ENCODE peak calls at places on chromosomes 2 and 18, in nine cellular contexts. One of them, this sample, is unnamed.

GRCh38 chr2:118669639-118670038 is 177.8 kb downstream of the EN1 start:
- DNase-seq in stromal cell of bone marrow: no peak
- DNase-seq in BJ: no peak
- DNase-seq in kidney glomerular epithelial cell: no peak
- DNase-seq in activated CD4-positive, alpha-beta T cell treated with anti-CD3 and anti-CD28 coated beads for 24 hours: no peak
- DNase-seq in NCI-H510A: no peak
- DNase-seq in Calu3: no peak
- DNase-seq in astrocyte: no peak
- DNase-seq in HTR-8/SVneo: no peak
- DNase-seq in this sample: no peak

GRCh38 chr2:239737144-239737463 is 288.0 kb downstream of the NDUFA10 start:
- DNase-seq in astrocyte: no peak
- DNase-seq in Calu3: no peak
- DNase-seq in kidney glomerular epithelial cell: no peak
- DNase-seq in NCI-H510A: no peak
- DNase-seq in HTR-8/SVneo: no peak
- DNase-seq in BJ: no peak
- DNase-seq in activated CD4-positive, alpha-beta T cell treated with anti-CD3 and anti-CD28 coated beads for 24 hours: no peak
- DNase-seq in stromal cell of bone marrow: no peak
- DNase-seq in this sample: no peak

GRCh38 chr2:215301994-215302393 is 9.9 kb upstream of the ATIC start:
- DNase-seq in NCI-H510A: no peak
- DNase-seq in BJ: no peak
- DNase-seq in activated CD4-positive, alpha-beta T cell treated with anti-CD3 and anti-CD28 coated beads for 24 hours: no peak
- DNase-seq in Calu3: no peak
- DNase-seq in kidney glomerular epithelial cell: no peak
- DNase-seq in stromal cell of bone marrow: no peak
- DNase-seq in astrocyte: no peak
- DNase-seq in HTR-8/SVneo: no peak
- DNase-seq in this sample: no peak

GRCh38 chr2:43482974-43483373 is 112.9 kb downstream of the THADA start:
- DNase-seq in Calu3: peak; percentile 16
- DNase-seq in NCI-H510A: no peak
- DNase-seq in stromal cell of bone marrow: no peak
- DNase-seq in kidney glomerular epithelial cell: peak; percentile 43
- DNase-seq in astrocyte: peak; percentile 64
- DNase-seq in HTR-8/SVneo: no peak
- DNase-seq in BJ: no peak
- DNase-seq in activated CD4-positive, alpha-beta T cell treated with anti-CD3 and anti-CD28 coated beads for 24 hours: no peak
- DNase-seq in this sample: no peak

GRCh38 chr2:160110674-160111239 is 48.3 kb upstream of the PLA2R1 start:
- DNase-seq in BJ: no peak
- DNase-seq in HTR-8/SVneo: no peak
- DNase-seq in activated CD4-positive, alpha-beta T cell treated with anti-CD3 and anti-CD28 coated beads for 24 hours: no peak
- DNase-seq in kidney glomerular epithelial cell: no peak
- DNase-seq in NCI-H510A: no peak
- DNase-seq in astrocyte: no peak
- DNase-seq in Calu3: no peak
- DNase-seq in stromal cell of bone marrow: no peak
- DNase-seq in this sample: no peak

GRCh38 chr2:167292430-167293171 is 404.3 kb downstream of the XIRP2 start:
- DNase-seq in NCI-H510A: peak; percentile 76
- DNase-seq in astrocyte: peak; percentile 87
- DNase-seq in activated CD4-positive, alpha-beta T cell treated with anti-CD3 and anti-CD28 coated beads for 24 hours: peak; percentile 43
- DNase-seq in kidney glomerular epithelial cell: peak; percentile 86
- DNase-seq in HTR-8/SVneo: peak; percentile 90
- DNase-seq in Calu3: peak; percentile 89
- DNase-seq in stromal cell of bone marrow: peak; percentile 86
- DNase-seq in BJ: peak; percentile 58
- DNase-seq in this sample: peak; percentile 79

GRCh38 chr2:26454561-26455001 is 23.3 kb downstream of the OTOF start:
- DNase-seq in kidney glomerular epithelial cell: no peak
- DNase-seq in BJ: no peak
- DNase-seq in astrocyte: no peak
- DNase-seq in stromal cell of bone marrow: no peak
- DNase-seq in NCI-H510A: no peak
- DNase-seq in activated CD4-positive, alpha-beta T cell treated with anti-CD3 and anti-CD28 coated beads for 24 hours: no peak
- DNase-seq in Calu3: no peak
- DNase-seq in HTR-8/SVneo: no peak
- DNase-seq in this sample: no peak

GRCh38 chr2:179265082-179265575 is 497 bp upstream of the SESTD1 start:
- DNase-seq in Calu3: no peak
- DNase-seq in NCI-H510A: no peak
- DNase-seq in stromal cell of bone marrow: peak; percentile 48
- DNase-seq in activated CD4-positive, alpha-beta T cell treated with anti-CD3 and anti-CD28 coated beads for 24 hours: no peak
- DNase-seq in astrocyte: peak; percentile 25
- DNase-seq in HTR-8/SVneo: no peak
- DNase-seq in BJ: no peak
- DNase-seq in kidney glomerular epithelial cell: peak; percentile 23
- DNase-seq in this sample: no peak

GRCh38 chr2:80035749-80036285 is 268.7 kb downstream of the LRRTM1 start:
- DNase-seq in stromal cell of bone marrow: no peak
- DNase-seq in NCI-H510A: no peak
- DNase-seq in activated CD4-positive, alpha-beta T cell treated with anti-CD3 and anti-CD28 coated beads for 24 hours: no peak
- DNase-seq in Calu3: no peak
- DNase-seq in kidney glomerular epithelial cell: no peak
- DNase-seq in HTR-8/SVneo: no peak
- DNase-seq in BJ: no peak
- DNase-seq in astrocyte: no peak
- DNase-seq in this sample: no peak

GRCh38 chr2:202007015-202008011 is 26.3 kb upstream of the FZD7 start:
- DNase-seq in stromal cell of bone marrow: no peak
- DNase-seq in Calu3: no peak
- DNase-seq in NCI-H510A: no peak
- DNase-seq in HTR-8/SVneo: no peak
- DNase-seq in activated CD4-positive, alpha-beta T cell treated with anti-CD3 and anti-CD28 coated beads for 24 hours: no peak
- DNase-seq in kidney glomerular epithelial cell: no peak
- DNase-seq in astrocyte: no peak
- DNase-seq in BJ: no peak
- DNase-seq in this sample: no peak

GRCh38 chr18:44602380-44602779 is 78.3 kb upstream of the SETBP1 start:
- DNase-seq in kidney glomerular epithelial cell: peak; percentile 25
- DNase-seq in Calu3: no peak
- DNase-seq in stromal cell of bone marrow: peak; percentile 65
- DNase-seq in astrocyte: peak; percentile 89
- DNase-seq in activated CD4-positive, alpha-beta T cell treated with anti-CD3 and anti-CD28 coated beads for 24 hours: no peak
- DNase-seq in HTR-8/SVneo: no peak
- DNase-seq in NCI-H510A: no peak
- DNase-seq in BJ: peak; percentile 69
- DNase-seq in this sample: no peak

GRCh38 chr2:30149513-30149912 is 2.7 kb downstream of the YPEL5 start:
- DNase-seq in astrocyte: peak; percentile 39
- DNase-seq in NCI-H510A: no peak
- DNase-seq in HTR-8/SVneo: no peak
- DNase-seq in Calu3: no peak
- DNase-seq in BJ: no peak
- DNase-seq in stromal cell of bone marrow: no peak
- DNase-seq in kidney glomerular epithelial cell: no peak
- DNase-seq in activated CD4-positive, alpha-beta T cell treated with anti-CD3 and anti-CD28 coated beads for 24 hours: no peak
- DNase-seq in this sample: no peak